ENCODE peak calls at places on chromosomes 11 and 22, in five cellular contexts. D, T, J, G and F are unnamed samples.
A peak's percentile ranks its signal among the peaks of the same experiment; 100 is the strongest.

GRCh38 chr11:129457321-129457720 is 81.7 kb downstream of the BARX2 start:
- DNase-seq in T (no peak), D (no peak), J (no peak), G (no peak), F (no peak)

GRCh38 chr11:120224872-120225371 is 14.1 kb downstream of the OAF start:
- DNase-seq in T (no peak), J (no peak), D (no peak), G (no peak), F (peak; percentile 84)

GRCh38 chr22:47808886-47809620 is 1046.6 kb downstream of the TBC1D22A start:
- DNase-seq in D (no peak), G (no peak), J (no peak), T (no peak), F (peak; percentile 91)

GRCh38 chr11:44813401-44813800 is 86.6 kb downstream of the TSPAN18 start:
- DNase-seq in T (no peak), G (no peak), D (no peak), J (no peak), F (no peak)

GRCh38 chr11:117704416-117705150 is 92.4 kb downstream of the DSCAML1 start:
- DNase-seq in J (no peak), D (peak; percentile 50), T (no peak), G (no peak), F (no peak)

GRCh38 chr22:26553056-26553752 is 36.7 kb downstream of the TPST2 start:
- DNase-seq in G (no peak), J (no peak), T (no peak), D (no peak), F (no peak)

GRCh38 chr11:120867988-120868387 is 155.9 kb upstream of the TBCEL start:
- DNase-seq in T (no peak), D (no peak), J (no peak), G (no peak), F (no peak)

GRCh38 chr11:76984741-76985140 is 49.5 kb upstream of the B3GNT6 start:
- DNase-seq in T (no peak), J (no peak), D (no peak), G (no peak), F (no peak)

GRCh38 chr22:50272103-50272782 is 2.1 kb upstream of the MAPK11 start:
- DNase-seq in J (no peak), G (no peak), D (no peak), T (no peak), F (no peak)

GRCh38 chr22:34620832-34621231 is 445.1 kb upstream of the ISX start:
- DNase-seq in G (no peak), T (no peak), J (no peak), D (no peak), F (no peak)

GRCh38 chr22:33597274-33597985 is 322.8 kb downstream of the LARGE1 start:
- DNase-seq in G (no peak), D (no peak), T (no peak), J (no peak), F (no peak)

GRCh38 chr22:29383740-29384139 is 4.6 kb downstream of the AP1B1 start:
- DNase-seq in G (no peak), J (no peak), T (no peak), D (no peak), F (no peak)

GRCh38 chr22:37007666-37008065 is 11.6 kb downstream of the TST start:
- DNase-seq in T (no peak), D (no peak), G (no peak), J (no peak), F (no peak)

GRCh38 chr11:111531687-111532364 is 8.7 kb upstream of the LAYN start:
- DNase-seq in J (no peak), D (no peak), G (peak; percentile 51), T (peak; percentile 3), F (no peak)

GRCh38 chr11:117583063-117583801 is 213.8 kb downstream of the DSCAML1 start:
- DNase-seq in D (no peak), G (no peak), T (no peak), J (no peak), F (no peak)

GRCh38 chr11:108228236-108228635 is 5.4 kb downstream of the ATM start:
- DNase-seq in T (no peak), D (no peak), G (no peak), J (no peak), F (no peak)

GRCh38 chr22:44398791-44399190 is 86.0 kb upstream of the SHISAL1 start:
- DNase-seq in T (no peak), G (no peak), J (no peak), D (no peak), F (no peak)

GRCh38 chr11:48307760-48308386 is 1.9 kb downstream of the OR4S1 start:
- DNase-seq in J (peak; percentile 10), D (peak; percentile 51), T (peak; percentile 40), G (peak; percentile 40), F (no peak)

GRCh38 chr22:44625981-44626687 is 75.9 kb upstream of the PRR5 start:
- DNase-seq in T (peak; percentile 38), J (peak; percentile 49), G (peak; percentile 77), D (no peak), F (no peak)

GRCh38 chr22:19750666-19751490 is 9.7 kb upstream of the TBX1 start:
- DNase-seq in G (no peak), T (no peak), D (no peak), J (no peak), F (no peak)

GRCh38 chr11:35398881-35399280 is 20.5 kb downstream of the SLC1A2 start:
- DNase-seq in G (no peak), T (no peak), D (no peak), J (no peak), F (no peak)

GRCh38 chr22:39559456-39560105 is 11.0 kb upstream of the CACNA1I start:
- DNase-seq in J (no peak), D (no peak), T (no peak), G (no peak), F (no peak)

GRCh38 chr11:830295-831131 is 2.2 kb upstream of the CD151 start:
- DNase-seq in T (no peak), J (no peak), D (peak; percentile 78), G (peak; percentile 66), F (no peak)

GRCh38 chr11:106683435-106683834 is 334.8 kb downstream of the GUCY1A2 start:
- DNase-seq in D (no peak), T (no peak), G (no peak), J (no peak), F (no peak)